ENCODE peak calls at places on chromosome 3, in ten cellular contexts. B is endothelial cell of umbilical vein, Z is AG10803, U is bronchial epithelial cell, I is fibroblast of lung, C is right lobe of liver, G is neural progenitor cell, O is foreskin fibroblast, X is body of pancreas, H is left lung. A is an unnamed sample.

GRCh38 chr3:55163421-55163820 is 235.6 kb upstream of the LRTM1 start:
- DNase-seq in B (no peak), Z (no peak), U (no peak), I (no peak), C (no peak), G (no peak), O (no peak), X (no peak), H (no peak), A (no peak)

GRCh38 chr3:142027713-142028112 is 121.6 kb downstream of the TFDP2 start:
- DNase-seq in B (peak), Z (peak), U (peak), I (peak), C (no peak), G (peak), O (peak), X (peak), H (no peak), A (peak)

GRCh38 chr3:50557106-50557505 is 10.4 kb downstream of the C3orf18 start:
- DNase-seq in B (no peak), Z (no peak), U (no peak), I (no peak), C (no peak), G (no peak), O (no peak), X (no peak), H (no peak), A (no peak)

GRCh38 chr3:115518100-115518852 is 105.0 kb upstream of the GAP43 start:
- DNase-seq in B (peak), Z (peak), U (peak), I (peak), C (no peak), G (peak), O (peak), X (peak), H (peak), A (peak)

GRCh38 chr3:195522254-195523023 is 20.7 kb downstream of the PPP1R2 start:
- DNase-seq in B (peak), Z (peak), U (peak), I (peak), C (no peak), G (peak), O (no peak), X (no peak), H (no peak), A (peak)

GRCh38 chr3:189392969-189393368 is 221.2 kb downstream of the TPRG1 start:
- DNase-seq in B (no peak), Z (no peak), U (peak), I (no peak), C (no peak), G (no peak), O (no peak), X (peak), H (peak), A (peak)

GRCh38 chr3:106329505-106329904 is 460.7 kb upstream of the CBLB start:
- DNase-seq in B (no peak), Z (no peak), U (no peak), I (peak), C (no peak), G (no peak), O (no peak), X (no peak), H (no peak), A (peak)

GRCh38 chr3:11239796-11240195 is 32.4 kb upstream of the ATG7 start:
- DNase-seq in B (no peak), Z (no peak), U (no peak), I (no peak), C (no peak), G (no peak), O (no peak), X (no peak), H (no peak), A (no peak)

GRCh38 chr3:168884353-168884903 is 779.1 kb downstream of the MECOM start:
- DNase-seq in B (peak), Z (peak), U (peak), I (peak), C (no peak), G (no peak), O (peak), X (peak), H (no peak), A (peak)

GRCh38 chr3:191792580-191792979 is 331.6 kb downstream of the PYDC2 start:
- DNase-seq in B (peak), Z (no peak), U (peak), I (no peak), C (no peak), G (no peak), O (no peak), X (no peak), H (no peak), A (peak)

GRCh38 chr3:78279066-78279465 is 1239.2 kb downstream of the ROBO2 start:
- DNase-seq in B (no peak), Z (no peak), U (no peak), I (no peak), C (no peak), G (no peak), O (no peak), X (no peak), H (no peak), A (no peak)

GRCh38 chr3:78281381-78281780 is 1241.5 kb downstream of the ROBO2 start:
- DNase-seq in B (no peak), Z (no peak), U (no peak), I (no peak), C (no peak), G (peak), O (no peak), X (no peak), H (no peak), A (no peak)

GRCh38 chr3:78285032-78285728 is 1245.3 kb downstream of the ROBO2 start:
- DNase-seq in B (no peak), Z (no peak), U (no peak), I (no peak), C (no peak), G (peak), O (no peak), X (no peak), H (no peak), A (no peak)

GRCh38 chr3:78287085-78287484 is 1247.2 kb downstream of the ROBO2 start:
- DNase-seq in B (no peak), Z (peak), U (no peak), I (no peak), C (no peak), G (no peak), O (peak), X (no peak), H (no peak), A (no peak)

DNA sequence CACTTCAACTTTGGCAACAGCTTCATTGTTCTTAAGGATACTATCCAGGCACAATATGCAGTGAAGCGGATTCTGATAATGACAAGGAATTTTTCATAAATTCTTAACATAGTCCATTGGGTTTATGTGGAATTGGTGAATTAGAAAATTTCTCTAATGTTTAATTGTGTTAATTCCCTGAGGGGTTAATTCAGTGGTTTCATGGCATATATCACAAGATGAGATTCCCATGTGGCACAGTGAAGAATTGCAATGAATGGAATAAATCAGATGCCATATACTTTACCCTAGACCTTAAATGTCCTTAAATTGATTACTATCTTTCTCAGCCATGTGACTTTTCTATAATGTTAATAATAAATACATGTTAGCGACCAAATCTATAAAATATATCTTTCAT is 1244.1 kb downstream of the ROBO2 start:
- DNase-seq in B (no peak), Z (no peak), U (no peak), I (no peak), C (no peak), G (no peak), O (no peak), X (no peak), H (no peak), A (no peak)
- H3K4me3 ChIP-seq in B (no peak), Z (no peak), U (no peak), I (no peak), C (no peak), G (no peak), O (no peak), X (no peak), H (no peak), A (no peak)

GRCh38 chr3:108494862-108495531 is 15.4 kb downstream of the MYH15 start:
- DNase-seq in B (peak), Z (no peak), U (no peak), I (no peak), C (no peak), G (no peak), O (no peak), X (no peak), H (no peak), A (no peak)

GRCh38 chr3:108497271-108497670 is 13.1 kb downstream of the MYH15 start:
- DNase-seq in B (no peak), Z (no peak), U (no peak), I (no peak), C (no peak), G (no peak), O (no peak), X (no peak), H (no peak), A (no peak)

GRCh38 chr3:108489776-108490175 is 20.6 kb downstream of the MYH15 start:
- DNase-seq in B (peak), Z (peak), U (peak), I (peak), C (no peak), G (peak), O (no peak), X (peak), H (no peak), A (peak)

GRCh38 chr3:108495717-108496116 is 14.7 kb downstream of the MYH15 start:
- DNase-seq in B (no peak), Z (no peak), U (no peak), I (peak), C (no peak), G (no peak), O (no peak), X (no peak), H (no peak), A (no peak)

DNA sequence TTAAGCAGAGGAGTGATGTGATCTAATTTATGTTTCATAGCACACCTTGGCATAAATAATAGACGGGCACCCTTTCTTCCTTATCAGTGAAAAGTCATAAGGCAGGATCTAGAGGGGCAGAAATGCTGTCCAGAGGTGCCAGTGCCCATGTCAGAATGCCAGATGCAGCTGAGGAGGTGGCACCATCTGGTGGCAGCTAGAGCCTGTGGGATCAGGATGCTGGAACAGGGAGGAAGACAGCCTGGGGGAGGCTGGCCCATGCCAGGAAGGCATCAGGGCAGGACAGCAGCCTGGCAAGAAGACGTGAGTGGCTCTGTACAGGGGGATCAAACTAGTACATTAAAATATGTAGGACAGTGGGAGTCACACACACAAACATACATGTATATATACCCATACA is 16.5 kb downstream of the MYH15 start:
- DNase-seq in B (no peak), Z (no peak), U (no peak), I (no peak), C (no peak), G (peak), O (no peak), X (no peak), H (peak), A (peak)
- TF ChIP-seq CTCF in B (peak), Z (peak), U (peak), I (no peak), C (no peak), G (peak), O (no peak), X (no peak), H (no peak), A (peak)

GRCh38 chr3:39476783-39477182 is 9.3 kb downstream of the MOBP start:
- DNase-seq in B (no peak), Z (no peak), U (no peak), I (no peak), C (no peak), G (no peak), O (no peak), X (no peak), H (no peak), A (no peak)
- H3K4me3 ChIP-seq in B (no peak), Z (no peak), U (no peak), I (no peak), C (no peak), G (no peak), O (no peak), X (no peak), H (no peak), A (no peak)

GRCh38 chr3:9934235-9934621 is 594 bp downstream of the CRELD1 start:
- DNase-seq in B (no peak), Z (no peak), U (no peak), I (no peak), C (no peak), G (peak), O (peak), X (no peak), H (no peak), A (no peak)
- TF ChIP-seq CTCF in B (peak), Z (peak), U (peak), I (no peak), C (peak), G (peak), O (no peak), X (peak), H (no peak), A (peak)